ENCODE peak calls at places on chromosomes 16 and 17, in eight cellular contexts. E, B, A, Z, H, K, O and R are unnamed samples.

GRCh38 chr16:3022208-3022696 is 1.5 kb downstream of the HCFC1R1 start:
- DNase-seq in E (peak; percentile 91), B (peak; percentile 82), A (peak; percentile 93), Z (peak; percentile 92), H (no peak), K (peak; percentile 96), O (peak; percentile 88), R (peak; percentile 95)

GRCh38 chr17:47935961-47936360 is 5.4 kb upstream of the PNPO start:
- DNase-seq in E (no peak), B (no peak), A (no peak), Z (peak; percentile 83), H (no peak), K (peak; percentile 80), O (no peak), R (peak; percentile 78)

GRCh38 chr17:38415250-38416194 is 12.7 kb upstream of the ARHGAP23 start:
- DNase-seq in E (no peak), B (peak; percentile 84), A (peak; percentile 69), Z (peak; percentile 20), H (peak; percentile 33), K (peak; percentile 76), O (peak; percentile 40), R (no peak)

GRCh38 chr16:70696368-70696767 is 10.5 kb upstream of the MTSS2 start:
- DNase-seq in E (no peak), B (no peak), A (no peak), Z (no peak), H (no peak), K (no peak), O (no peak), R (no peak)

GRCh38 chr16:53745753-53746258 is 41.9 kb downstream of the FTO start:
- DNase-seq in E (no peak), B (no peak), A (no peak), Z (peak; percentile 57), H (no peak), K (peak; percentile 62), O (no peak), R (peak; percentile 74)

GRCh38 chr16:51276335-51276734 is 125.3 kb upstream of the SALL1 start:
- DNase-seq in E (no peak), B (no peak), A (no peak), Z (no peak), H (no peak), K (peak; percentile 8), O (no peak), R (no peak)

GRCh38 chr16:85856585-85856984 is 42.4 kb upstream of the IRF8 start:
- DNase-seq in E (no peak), B (no peak), A (no peak), Z (no peak), H (no peak), K (no peak), O (no peak), R (no peak)

GRCh38 chr17:74541176-74542111 is 4.5 kb downstream of the CD300C start:
- DNase-seq in E (no peak), B (no peak), A (no peak), Z (no peak), H (no peak), K (no peak), O (no peak), R (no peak)

GRCh38 chr17:81346090-81346907 is 49.0 kb upstream of the BAHCC1 start:
- DNase-seq in E (peak; percentile 99), B (peak; percentile 100), A (peak; percentile 99), Z (peak; percentile 87), H (peak; percentile 94), K (peak; percentile 95), O (peak; percentile 99), R (peak; percentile 92)

GRCh38 chr16:71214771-71215381 is 15.6 kb downstream of the HYDIN start:
- DNase-seq in E (no peak), B (no peak), A (no peak), Z (no peak), H (peak; percentile 19), K (no peak), O (no peak), R (no peak)

GRCh38 chr16:7025616-7026190 is 306.9 kb upstream of the RBFOX1 start:
- DNase-seq in E (peak; percentile 70), B (peak; percentile 66), A (peak; percentile 45), Z (no peak), H (peak; percentile 34), K (no peak), O (peak; percentile 66), R (no peak)

GRCh38 chr16:87016056-87016455 is 301.1 kb downstream of the C16orf95 start:
- DNase-seq in E (no peak), B (no peak), A (no peak), Z (no peak), H (no peak), K (no peak), O (no peak), R (no peak)
- TF ChIP-seq CTCF in E (no peak), B (no peak), A (no peak), Z (no peak), H (no peak), K (no peak), O (no peak), R (no peak)

GRCh38 chr16:61370564-61370963 is 665.7 kb downstream of the CDH8 start:
- DNase-seq in E (no peak), B (no peak), A (no peak), Z (no peak), H (peak; percentile 80), K (no peak), O (no peak), R (no peak)

GRCh38 chr16:61362583-61362982 is 673.7 kb downstream of the CDH8 start:
- DNase-seq in E (no peak), B (no peak), A (no peak), Z (no peak), H (no peak), K (no peak), O (no peak), R (no peak)

DNA sequence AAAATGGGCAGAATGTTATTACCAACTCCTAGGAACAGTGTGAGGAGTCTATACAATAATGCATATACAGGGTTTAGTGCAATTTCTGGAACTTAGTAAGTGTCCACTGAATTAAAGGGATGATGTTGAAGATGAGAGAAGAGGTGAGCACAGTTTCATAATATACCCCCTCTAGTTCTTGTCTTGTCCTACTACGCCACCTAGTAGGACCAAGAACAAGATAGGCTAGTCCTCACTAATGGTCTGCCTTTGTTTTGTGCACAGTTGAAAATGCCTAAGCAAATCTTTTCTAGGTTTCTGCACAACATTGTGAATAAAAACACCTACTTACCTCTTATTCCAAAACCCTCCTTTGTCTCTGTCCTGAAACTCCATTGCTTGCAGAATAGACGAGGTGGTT is 670.2 kb downstream of the CDH8 start:
- DNase-seq in E (no peak), B (no peak), A (no peak), Z (no peak), H (no peak), K (no peak), O (no peak), R (no peak)
- TF ChIP-seq CTCF in E (no peak), B (no peak), A (no peak), Z (no peak), H (peak; percentile 13), K (no peak), O (no peak), R (no peak)

GRCh38 chr17:33657181-33657580 is 364.1 kb upstream of the ASIC2 start:
- DNase-seq in E (no peak), B (no peak), A (no peak), Z (no peak), H (no peak), K (no peak), O (no peak), R (no peak)

GRCh38 chr17:33647976-33648375 is 354.9 kb upstream of the ASIC2 start:
- DNase-seq in E (no peak), B (no peak), A (no peak), Z (no peak), H (peak; percentile 26), K (peak; percentile 18), O (no peak), R (no peak)

GRCh38 chr17:33651631-33652030 is 358.5 kb upstream of the ASIC2 start:
- DNase-seq in E (no peak), B (no peak), A (no peak), Z (no peak), H (no peak), K (peak; percentile 13), O (no peak), R (no peak)

GRCh38 chr17:33653389-33653788 is 360.3 kb upstream of the ASIC2 start:
- DNase-seq in E (no peak), B (no peak), A (no peak), Z (no peak), H (no peak), K (no peak), O (no peak), R (no peak)
- TF ChIP-seq CTCF in E (no peak), B (no peak), A (no peak), Z (no peak), H (no peak), K (no peak), O (no peak), R (no peak)

DNA sequence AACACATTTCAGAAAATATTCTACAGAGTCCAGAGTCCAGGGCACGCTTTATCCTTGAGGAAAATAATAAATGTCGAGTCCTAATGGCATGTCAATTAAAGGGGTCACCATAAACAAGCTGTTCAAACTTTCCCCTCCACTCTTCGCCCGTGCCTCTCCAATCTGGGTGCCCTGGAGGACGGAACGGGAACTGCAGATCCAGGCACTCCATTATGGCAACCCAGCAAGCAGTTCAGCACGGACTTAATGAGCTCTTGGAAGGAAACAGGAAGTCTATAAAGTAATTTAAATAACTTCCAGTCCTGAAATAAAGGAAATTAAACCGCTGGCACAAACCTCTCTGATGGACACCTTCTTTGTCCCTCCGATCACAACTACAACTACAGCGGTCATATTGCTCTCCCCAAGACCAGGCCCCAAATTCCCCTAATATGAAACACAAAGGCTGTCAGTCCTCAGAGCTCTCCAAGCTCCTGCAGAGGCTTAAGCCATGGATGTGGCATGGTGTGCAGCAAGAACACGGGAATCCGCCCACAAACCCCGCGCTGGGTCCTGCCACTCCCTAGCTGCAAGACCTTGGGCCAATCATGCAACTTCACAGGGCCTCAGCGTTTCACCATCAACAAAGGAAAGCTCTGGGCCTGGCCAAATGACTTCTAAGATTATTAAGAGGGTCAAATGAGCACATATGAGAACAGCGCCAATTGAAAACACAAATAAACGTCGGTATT is 52.6 kb downstream of the ZFHX3 start:
- DNase-seq in E (no peak), B (peak; percentile 40), A (no peak), Z (no peak), H (no peak), K (no peak), O (peak; percentile 34), R (no peak)
- TF ChIP-seq CTCF in E (no peak), B (peak; percentile 71), A (no peak), Z (peak; percentile 39), H (no peak), K (peak; percentile 42), O (peak; percentile 43), R (peak; percentile 74)

DNA sequence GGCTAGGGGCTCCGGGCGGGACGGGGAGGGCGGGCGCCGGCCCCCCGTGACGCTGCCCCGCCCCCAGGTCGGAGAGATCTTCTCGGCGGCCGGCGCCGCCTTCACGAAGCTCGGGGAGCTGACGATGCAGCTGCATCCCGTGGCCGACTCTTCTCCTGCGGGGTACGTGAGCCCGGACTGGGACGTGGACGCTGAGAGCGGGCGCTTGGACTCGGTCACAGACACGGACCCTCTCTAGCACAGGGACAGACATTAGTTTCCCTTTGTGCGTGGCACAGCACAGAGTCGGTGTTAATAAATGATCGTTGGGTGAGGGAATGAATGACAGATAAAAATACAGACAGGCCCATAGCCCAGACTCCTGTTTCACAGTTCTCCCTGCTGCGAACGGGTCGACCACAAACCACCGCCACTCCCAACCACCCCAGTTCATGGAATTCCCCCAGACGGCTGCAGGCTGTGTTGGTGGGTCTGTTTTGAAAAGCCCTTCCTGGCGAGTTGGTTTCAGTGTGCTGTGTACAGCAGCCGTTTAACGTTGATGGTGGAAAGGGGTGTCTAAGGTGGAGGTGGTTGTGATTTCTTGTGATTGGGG is 2.7 kb downstream of the RNASEK start:
- DNase-seq in E (no peak), B (no peak), A (no peak), Z (peak; percentile 61), H (peak; percentile 88), K (peak; percentile 59), O (peak; percentile 49), R (peak; percentile 39)
- TF ChIP-seq CTCF in E (no peak), B (no peak), A (no peak), Z (no peak), H (no peak), K (no peak), O (no peak), R (peak; percentile 76)